ENCODE peak calls at places on chromosome 3, in six cellular contexts. P is HepG2, K is upper lobe of left lung, M is HCT116, R is breast epithelium, G is transverse colon. X is an unnamed sample.

GRCh38 chr3:121269389-121269788 is 276.4 kb downstream of the POLQ start:
- DNase-seq in P (no peak), K (no peak), M (no peak), R (no peak), G (no peak), X (no peak)

GRCh38 chr3:47617061-47618010 is 38.7 kb upstream of the CSPG5 start:
- DNase-seq in P (peak; percentile 6), K (no peak), M (no peak), R (no peak), G (no peak), X (peak; percentile 23)

GRCh38 chr3:65448120-65448519 is 590.6 kb downstream of the MAGI1 start:
- DNase-seq in P (no peak), K (no peak), M (no peak), R (no peak), G (no peak), X (no peak)

GRCh38 chr3:36693670-36694069 is 70.7 kb downstream of the DCLK3 start:
- DNase-seq in P (no peak), K (no peak), M (no peak), R (no peak), G (no peak), X (no peak)

GRCh38 chr3:36700537-36701248 is 63.7 kb downstream of the DCLK3 start:
- DNase-seq in P (peak; percentile 44), K (no peak), M (peak; percentile 33), R (no peak), G (no peak), X (peak; percentile 27)

GRCh38 chr3:24387493-24387892 is 107.2 kb downstream of the THRB start:
- DNase-seq in P (no peak), K (no peak), M (no peak), R (no peak), G (no peak), X (no peak)

GRCh38 chr3:126125781-126126251 is 41.9 kb upstream of the SLC41A3 start:
- DNase-seq in P (no peak), K (no peak), M (no peak), R (no peak), G (peak; percentile 4), X (no peak)

GRCh38 chr3:134527037-134527436 is 41.2 kb downstream of the CEP63 start:
- DNase-seq in P (peak; percentile 16), K (peak; percentile 43), M (no peak), R (no peak), G (no peak), X (no peak)

GRCh38 chr3:61847784-61848462 is 286.6 kb downstream of the PTPRG start:
- DNase-seq in P (peak; percentile 17), K (peak; percentile 2), M (no peak), R (no peak), G (peak; percentile 71), X (no peak)

GRCh38 chr3:177602601-177603136 is 405.4 kb upstream of the TBL1XR1 start:
- DNase-seq in P (no peak), K (no peak), M (no peak), R (no peak), G (no peak), X (no peak)

GRCh38 chr3:161999846-162000245 is 503.2 kb downstream of the OTOL1 start:
- DNase-seq in P (no peak), K (no peak), M (no peak), R (no peak), G (no peak), X (no peak)

GRCh38 chr3:84755860-84756259 is 202.9 kb upstream of the CADM2 start:
- DNase-seq in P (no peak), K (peak; percentile 58), M (no peak), R (no peak), G (no peak), X (no peak)

GRCh38 chr3:21682231-21682630 is 68.8 kb downstream of the ZNF385D start:
- DNase-seq in P (no peak), K (no peak), M (no peak), R (no peak), G (no peak), X (no peak)

GRCh38 chr3:52834871-52835501 is at the start of gene MUSTN1:
- DNase-seq in P (peak; percentile 59), K (no peak), M (no peak), R (no peak), G (no peak), X (no peak)

GRCh38 chr3:42224658-42225421 is 41.1 kb downstream of the CCK start:
- DNase-seq in P (no peak), K (no peak), M (no peak), R (no peak), G (no peak), X (peak; percentile 60)

GRCh38 chr3:64224826-64225606 is at the start of gene PRICKLE2:
- DNase-seq in P (no peak), K (no peak), M (no peak), R (peak; percentile 64), G (peak; percentile 57), X (no peak)

GRCh38 chr3:194043516-194043915 is 92.4 kb upstream of the HES1 start:
- DNase-seq in P (no peak), K (no peak), M (no peak), R (no peak), G (no peak), X (no peak)

GRCh38 chr3:60417590-60417989 is 833.7 kb downstream of the FHIT start:
- DNase-seq in P (no peak), K (no peak), M (no peak), R (no peak), G (no peak), X (no peak)

DNA sequence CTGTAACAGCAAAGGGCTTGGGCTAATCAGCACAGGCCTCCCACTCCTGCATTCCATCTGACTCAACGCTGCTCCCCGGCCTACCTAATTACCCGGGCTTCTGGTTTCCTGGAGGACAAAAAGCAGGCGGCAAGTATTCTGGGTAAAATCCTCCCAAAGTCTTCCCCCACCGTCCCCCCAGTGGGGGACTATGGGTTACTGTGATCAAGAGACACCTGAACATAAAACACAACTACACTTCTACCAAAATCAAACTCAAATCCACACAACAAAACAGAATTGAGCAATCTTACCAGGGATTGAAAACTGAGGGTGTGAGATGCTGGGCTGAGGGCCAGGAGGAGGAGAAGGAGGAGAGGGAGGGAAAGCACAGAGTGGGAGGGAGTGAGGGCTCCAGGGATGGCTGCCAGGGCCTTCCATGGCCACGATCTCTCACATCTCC is 8.9 kb upstream of the NCKIPSD start:
- DNase-seq in P (no peak), K (no peak), M (peak; percentile 32), R (peak; percentile 65), G (peak; percentile 65), X (peak; percentile 71)
- TF ChIP-seq POLR2AphosphoS5 in P (no peak), K (peak; percentile 43), M (no peak), R (peak; percentile 33), G (peak; percentile 39), X (peak; percentile 53)

GRCh38 chr3:128491071-128491899 is 1.7 kb downstream of the GATA2 start:
- DNase-seq in P (no peak), K (no peak), M (no peak), R (no peak), G (no peak), X (no peak)

GRCh38 chr3:128492353-128493220 is at the start of gene GATA2:
- DNase-seq in P (no peak), K (peak; percentile 90), M (no peak), R (no peak), G (no peak), X (peak; percentile 59)

GRCh38 chr3:128490650-128491070 is 2.3 kb downstream of the GATA2 start:
- DNase-seq in P (no peak), K (no peak), M (no peak), R (no peak), G (no peak), X (no peak)

GRCh38 chr3:128493221-128494151 is 485 bp upstream of the GATA2 start:
- DNase-seq in P (no peak), K (no peak), M (no peak), R (no peak), G (no peak), X (no peak)

DNA sequence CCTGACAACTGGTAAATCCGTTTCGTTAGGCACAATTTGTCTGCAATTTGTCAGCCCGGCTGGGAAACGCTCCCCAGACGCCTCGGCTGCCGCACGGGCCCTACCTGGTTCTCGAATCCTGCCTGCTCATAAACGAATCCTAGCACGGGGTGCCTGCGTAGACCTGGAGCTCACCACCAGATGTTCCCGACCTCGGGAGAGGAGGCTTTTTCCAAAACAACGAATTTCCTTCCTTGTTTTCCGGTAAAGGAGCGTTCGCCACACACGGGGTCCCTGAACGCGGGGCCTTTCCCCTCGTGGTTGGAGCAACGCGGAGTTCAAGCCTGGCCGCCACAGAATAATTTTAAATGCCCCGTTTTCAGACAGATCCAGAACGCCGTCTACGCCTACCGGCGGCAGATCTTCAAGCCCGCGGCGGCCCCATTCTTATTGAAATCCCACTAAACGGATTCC is 1.1 kb downstream of the GATA2 start:
- DNase-seq in P (no peak), K (peak; percentile 82), M (no peak), R (no peak), G (no peak), X (no peak)
- H3K4me1 ChIP-seq in P (peaks cover 30% of the 10 kb centered on the region), K (peaks cover 50% of the 10 kb centered on the region), M (peaks cover 22% of the 10 kb centered on the region), R (peaks cover 14% of the 10 kb centered on the region), G (peaks cover 52% of the 10 kb centered on the region), X (no peaks in the 10 kb centered on the region)

GRCh38 chr3:170421147-170421641 is 2.5 kb downstream of the CLDN11 start:
- DNase-seq in P (peak; percentile 42), K (peak; percentile 25), M (no peak), R (no peak), G (no peak), X (no peak)

GRCh38 chr3:170421758-170422157 is 3.1 kb downstream of the CLDN11 start:
- DNase-seq in P (no peak), K (no peak), M (no peak), R (no peak), G (no peak), X (no peak)

GRCh38 chr3:170418422-170419300 is at the start of gene CLDN11:
- DNase-seq in P (no peak), K (peak; percentile 90), M (no peak), R (no peak), G (no peak), X (peak; percentile 30)

GRCh38 chr3:170419301-170420087 is 826 bp downstream of the CLDN11 start:
- DNase-seq in P (no peak), K (peak; percentile 88), M (no peak), R (no peak), G (no peak), X (no peak)

DNA sequence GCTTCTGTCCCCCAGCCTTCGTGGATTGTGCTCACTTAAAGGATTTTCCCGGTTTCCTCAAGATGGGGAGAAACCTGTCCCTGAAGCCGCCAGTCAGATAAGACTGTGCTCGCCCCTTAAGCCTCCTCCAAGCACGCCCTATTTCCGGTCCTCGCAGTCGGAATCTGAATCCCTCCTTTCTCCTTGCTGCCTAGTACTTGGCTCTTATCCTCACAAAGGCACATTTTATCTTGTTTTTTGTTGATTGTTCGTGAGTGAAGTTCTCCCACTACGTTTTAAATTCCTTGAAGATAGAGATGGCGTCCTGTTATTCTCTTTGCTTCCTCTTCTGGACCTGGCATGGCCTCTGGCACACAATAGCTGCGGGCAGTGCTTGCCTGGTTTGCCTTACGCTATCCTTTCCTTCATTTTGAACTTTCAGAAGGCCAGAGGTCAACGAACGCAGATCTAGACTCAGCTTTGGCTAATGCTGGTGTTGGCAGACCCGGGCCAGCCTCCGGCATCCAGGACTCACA is 1.7 kb downstream of the CLDN11 start:
- DNase-seq in P (no peak), K (no peak), M (no peak), R (no peak), G (no peak), X (no peak)
- TF ChIP-seq POLR2AphosphoS5 in P (no peak), K (no peak), M (no peak), R (no peak), G (no peak), X (no peak)

DNA sequence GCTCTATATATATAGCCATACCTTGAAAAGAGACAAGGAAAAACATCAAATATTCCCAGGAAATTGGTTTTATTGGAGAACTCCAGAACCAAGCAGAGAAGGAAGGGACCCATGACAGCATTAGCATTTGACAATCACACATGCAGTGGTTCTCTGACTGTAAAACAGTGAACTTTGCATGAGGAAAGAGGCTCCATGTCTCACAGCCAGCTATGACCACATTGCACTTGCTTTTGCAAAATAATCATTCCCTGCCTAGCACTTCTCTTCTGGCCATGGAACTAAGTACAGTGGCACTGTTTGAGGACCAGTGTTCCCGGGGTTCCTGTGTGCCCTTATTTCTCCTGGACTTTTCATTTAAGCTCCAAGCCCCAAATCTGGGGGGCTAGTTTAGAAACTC is 85.5 kb downstream of the TGFBR2 start:
- DNase-seq in P (no peak), K (no peak), M (no peak), R (no peak), G (no peak), X (no peak)
- H3K4me1 ChIP-seq in P (peaks cover 65% of the 10 kb centered on the region), K (peaks cover 48% of the 10 kb centered on the region), M (peaks cover 47% of the 10 kb centered on the region), R (no peaks in the 10 kb centered on the region), G (peaks cover 45% of the 10 kb centered on the region), X (peaks cover 9% of the 10 kb centered on the region)